ENCODE peak calls at places on chromosomes 12 and 14, in five cellular contexts. One of them, this sample, is unnamed.

GRCh38 chr12:663293-663871 is at the start of gene NINJ2:
- DNase-seq in putamen: peak
- DNase-seq in activated effector memory CD4-positive, alpha-beta T cell treated with Interleukin-2 at 50 U/mL for 16 hours: no peak
- DNase-seq in NT2/D1: no peak
- DNase-seq in right cardiac atrium: no peak
- DNase-seq in this sample: peak

GRCh38 chr12:53051881-53052412 is 2.1 kb downstream of the TNS2 start:
- DNase-seq in right cardiac atrium: peak
- DNase-seq in NT2/D1: no peak
- DNase-seq in activated effector memory CD4-positive, alpha-beta T cell treated with Interleukin-2 at 50 U/mL for 16 hours: no peak
- DNase-seq in putamen: no peak
- DNase-seq in this sample: no peak

GRCh38 chr12:122003646-122004611 is 17.8 kb upstream of the BCL7A start:
- DNase-seq in putamen: no peak
- DNase-seq in NT2/D1: no peak
- DNase-seq in activated effector memory CD4-positive, alpha-beta T cell treated with Interleukin-2 at 50 U/mL for 16 hours: no peak
- DNase-seq in right cardiac atrium: no peak
- DNase-seq in this sample: no peak

GRCh38 chr14:25274529-25274928 is 224.6 kb upstream of the STXBP6 start:
- DNase-seq in activated effector memory CD4-positive, alpha-beta T cell treated with Interleukin-2 at 50 U/mL for 16 hours: no peak
- DNase-seq in NT2/D1: no peak
- DNase-seq in right cardiac atrium: no peak
- DNase-seq in putamen: no peak
- DNase-seq in this sample: no peak

GRCh38 chr12:6345319-6346071 is 3.6 kb upstream of the TNFRSF1A start:
- DNase-seq in right cardiac atrium: no peak
- DNase-seq in activated effector memory CD4-positive, alpha-beta T cell treated with Interleukin-2 at 50 U/mL for 16 hours: no peak
- DNase-seq in putamen: no peak
- DNase-seq in NT2/D1: no peak
- DNase-seq in this sample: no peak

GRCh38 chr14:61103541-61104339 is 122.7 kb downstream of the SLC38A6 start:
- DNase-seq in putamen: no peak
- DNase-seq in activated effector memory CD4-positive, alpha-beta T cell treated with Interleukin-2 at 50 U/mL for 16 hours: no peak
- DNase-seq in NT2/D1: peak
- DNase-seq in right cardiac atrium: peak
- DNase-seq in this sample: no peak

GRCh38 chr14:71891970-71892369 is 40.3 kb upstream of the RGS6 start:
- DNase-seq in NT2/D1: peak
- DNase-seq in right cardiac atrium: no peak
- DNase-seq in putamen: no peak
- DNase-seq in activated effector memory CD4-positive, alpha-beta T cell treated with Interleukin-2 at 50 U/mL for 16 hours: no peak
- DNase-seq in this sample: no peak

GRCh38 chr14:24941719-24942118 is 108.2 kb downstream of the STXBP6 start:
- DNase-seq in putamen: no peak
- DNase-seq in right cardiac atrium: no peak
- DNase-seq in activated effector memory CD4-positive, alpha-beta T cell treated with Interleukin-2 at 50 U/mL for 16 hours: no peak
- DNase-seq in NT2/D1: no peak
- DNase-seq in this sample: no peak

GRCh38 chr12:54975272-54975671 is 9.3 kb downstream of the TESPA1 start:
- DNase-seq in activated effector memory CD4-positive, alpha-beta T cell treated with Interleukin-2 at 50 U/mL for 16 hours: no peak
- DNase-seq in right cardiac atrium: no peak
- DNase-seq in NT2/D1: no peak
- DNase-seq in putamen: peak
- DNase-seq in this sample: no peak

GRCh38 chr14:21023817-21024667 is 819 bp downstream of the NDRG2 start:
- DNase-seq in right cardiac atrium: peak
- DNase-seq in activated effector memory CD4-positive, alpha-beta T cell treated with Interleukin-2 at 50 U/mL for 16 hours: no peak
- DNase-seq in NT2/D1: no peak
- DNase-seq in putamen: no peak
- DNase-seq in this sample: no peak

GRCh38 chr14:51848120-51848519 is 12.3 kb upstream of the GNG2 start:
- DNase-seq in putamen: no peak
- DNase-seq in NT2/D1: no peak
- DNase-seq in right cardiac atrium: no peak
- DNase-seq in activated effector memory CD4-positive, alpha-beta T cell treated with Interleukin-2 at 50 U/mL for 16 hours: no peak
- DNase-seq in this sample: no peak

GRCh38 chr12:77406131-77406905 is 340.9 kb upstream of the E2F7 start:
- DNase-seq in right cardiac atrium: no peak
- DNase-seq in putamen: no peak
- DNase-seq in activated effector memory CD4-positive, alpha-beta T cell treated with Interleukin-2 at 50 U/mL for 16 hours: no peak
- DNase-seq in NT2/D1: no peak
- DNase-seq in this sample: no peak

GRCh38 chr14:55535521-55536207 is 44.3 kb upstream of the KTN1 start:
- DNase-seq in right cardiac atrium: no peak
- DNase-seq in NT2/D1: no peak
- DNase-seq in activated effector memory CD4-positive, alpha-beta T cell treated with Interleukin-2 at 50 U/mL for 16 hours: no peak
- DNase-seq in putamen: no peak
- DNase-seq in this sample: no peak

GRCh38 chr12:108938247-108938924 is 58.5 kb downstream of the DAO start:
- DNase-seq in right cardiac atrium: no peak
- DNase-seq in NT2/D1: no peak
- DNase-seq in putamen: no peak
- DNase-seq in activated effector memory CD4-positive, alpha-beta T cell treated with Interleukin-2 at 50 U/mL for 16 hours: no peak
- DNase-seq in this sample: no peak

GRCh38 chr12:47377414-47378221 is 297.9 kb upstream of the AMIGO2 start:
- DNase-seq in putamen: peak
- DNase-seq in activated effector memory CD4-positive, alpha-beta T cell treated with Interleukin-2 at 50 U/mL for 16 hours: no peak
- DNase-seq in NT2/D1: no peak
- DNase-seq in right cardiac atrium: peak
- DNase-seq in this sample: no peak

GRCh38 chr12:34598851-34599529 is 576.7 kb downstream of the ALG10 start:
- DNase-seq in activated effector memory CD4-positive, alpha-beta T cell treated with Interleukin-2 at 50 U/mL for 16 hours: no peak
- DNase-seq in right cardiac atrium: no peak
- DNase-seq in putamen: no peak
- DNase-seq in NT2/D1: no peak
- DNase-seq in this sample: peak

GRCh38 chr12:13154027-13154538 is 42.4 kb upstream of the EMP1 start:
- DNase-seq in right cardiac atrium: no peak
- DNase-seq in putamen: no peak
- DNase-seq in NT2/D1: no peak
- DNase-seq in activated effector memory CD4-positive, alpha-beta T cell treated with Interleukin-2 at 50 U/mL for 16 hours: no peak
- DNase-seq in this sample: peak

GRCh38 chr14:93105362-93105761 is 10.4 kb downstream of the ITPK1 start:
- DNase-seq in activated effector memory CD4-positive, alpha-beta T cell treated with Interleukin-2 at 50 U/mL for 16 hours: no peak
- DNase-seq in right cardiac atrium: peak
- DNase-seq in NT2/D1: no peak
- DNase-seq in putamen: no peak
- DNase-seq in this sample: no peak

GRCh38 chr12:65184176-65184857 is 14.9 kb downstream of the LEMD3 start:
- DNase-seq in activated effector memory CD4-positive, alpha-beta T cell treated with Interleukin-2 at 50 U/mL for 16 hours: no peak
- DNase-seq in NT2/D1: no peak
- DNase-seq in right cardiac atrium: no peak
- DNase-seq in putamen: no peak
- DNase-seq in this sample: no peak

GRCh38 chr14:48331421-48331820 is 656.0 kb upstream of the MDGA2 start:
- DNase-seq in putamen: no peak
- DNase-seq in right cardiac atrium: no peak
- DNase-seq in NT2/D1: no peak
- DNase-seq in activated effector memory CD4-positive, alpha-beta T cell treated with Interleukin-2 at 50 U/mL for 16 hours: no peak
- DNase-seq in this sample: no peak

GRCh38 chr12:28024231-28024995 is 51.9 kb upstream of the PTHLH start:
- DNase-seq in putamen: no peak
- DNase-seq in activated effector memory CD4-positive, alpha-beta T cell treated with Interleukin-2 at 50 U/mL for 16 hours: no peak
- DNase-seq in NT2/D1: no peak
- DNase-seq in right cardiac atrium: no peak
- DNase-seq in this sample: no peak

GRCh38 chr14:34433957-34434356 is 28.1 kb downstream of the SPTSSA start:
- DNase-seq in NT2/D1: no peak
- DNase-seq in activated effector memory CD4-positive, alpha-beta T cell treated with Interleukin-2 at 50 U/mL for 16 hours: no peak
- DNase-seq in putamen: no peak
- DNase-seq in right cardiac atrium: no peak
- DNase-seq in this sample: no peak

GRCh38 chr12:1972260-1972659 is 32.0 kb downstream of the DCP1B start:
- DNase-seq in NT2/D1: no peak
- DNase-seq in activated effector memory CD4-positive, alpha-beta T cell treated with Interleukin-2 at 50 U/mL for 16 hours: no peak
- DNase-seq in putamen: no peak
- DNase-seq in right cardiac atrium: no peak
- DNase-seq in this sample: no peak

GRCh38 chr12:27020761-27021160 is 1.6 kb upstream of the MED21 start:
- DNase-seq in right cardiac atrium: no peak
- DNase-seq in putamen: no peak
- DNase-seq in NT2/D1: no peak
- DNase-seq in activated effector memory CD4-positive, alpha-beta T cell treated with Interleukin-2 at 50 U/mL for 16 hours: no peak
- DNase-seq in this sample: no peak

GRCh38 chr14:68794130-68794855 is 1.4 kb upstream of the ZFP36L1 start:
- DNase-seq in NT2/D1: no peak
- DNase-seq in putamen: no peak
- DNase-seq in right cardiac atrium: peak
- DNase-seq in activated effector memory CD4-positive, alpha-beta T cell treated with Interleukin-2 at 50 U/mL for 16 hours: peak
- DNase-seq in this sample: peak

GRCh38 chr12:66405395-66405794 is 103.1 kb downstream of the HELB start:
- DNase-seq in putamen: no peak
- DNase-seq in NT2/D1: no peak
- DNase-seq in right cardiac atrium: no peak
- DNase-seq in activated effector memory CD4-positive, alpha-beta T cell treated with Interleukin-2 at 50 U/mL for 16 hours: no peak
- DNase-seq in this sample: no peak

GRCh38 chr14:69696633-69697557 is 70.0 kb upstream of the SRSF5 start:
- DNase-seq in putamen: no peak
- DNase-seq in activated effector memory CD4-positive, alpha-beta T cell treated with Interleukin-2 at 50 U/mL for 16 hours: no peak
- DNase-seq in right cardiac atrium: no peak
- DNase-seq in NT2/D1: no peak
- DNase-seq in this sample: no peak

GRCh38 chr14:51828017-51828797 is 32.2 kb upstream of the GNG2 start:
- DNase-seq in putamen: no peak
- DNase-seq in activated effector memory CD4-positive, alpha-beta T cell treated with Interleukin-2 at 50 U/mL for 16 hours: peak
- DNase-seq in right cardiac atrium: peak
- DNase-seq in NT2/D1: no peak
- DNase-seq in this sample: no peak

GRCh38 chr14:104878582-104878981 is 13.5 kb downstream of the CEP170B start:
- DNase-seq in activated effector memory CD4-positive, alpha-beta T cell treated with Interleukin-2 at 50 U/mL for 16 hours: no peak
- DNase-seq in right cardiac atrium: peak
- DNase-seq in NT2/D1: no peak
- DNase-seq in putamen: no peak
- DNase-seq in this sample: no peak

GRCh38 chr14:36556811-36557433 is 25.5 kb downstream of the NKX2-8 start:
- DNase-seq in putamen: peak
- DNase-seq in NT2/D1: no peak
- DNase-seq in right cardiac atrium: no peak
- DNase-seq in activated effector memory CD4-positive, alpha-beta T cell treated with Interleukin-2 at 50 U/mL for 16 hours: no peak
- DNase-seq in this sample: peak

GRCh38 chr14:94056579-94057308 is 24.3 kb downstream of the DDX24 start:
- DNase-seq in putamen: no peak
- DNase-seq in activated effector memory CD4-positive, alpha-beta T cell treated with Interleukin-2 at 50 U/mL for 16 hours: no peak
- DNase-seq in NT2/D1: no peak
- DNase-seq in right cardiac atrium: no peak
- DNase-seq in this sample: no peak

GRCh38 chr12:64221656-64222010 is 463 bp downstream of the KICS2 start:
- DNase-seq in putamen: peak
- DNase-seq in right cardiac atrium: peak
- DNase-seq in activated effector memory CD4-positive, alpha-beta T cell treated with Interleukin-2 at 50 U/mL for 16 hours: no peak
- DNase-seq in NT2/D1: peak
- DNase-seq in this sample: peak

GRCh38 chr12:126051611-126052107 is 986.4 kb downstream of the AACS start:
- DNase-seq in activated effector memory CD4-positive, alpha-beta T cell treated with Interleukin-2 at 50 U/mL for 16 hours: no peak
- DNase-seq in NT2/D1: no peak
- DNase-seq in putamen: no peak
- DNase-seq in right cardiac atrium: no peak
- DNase-seq in this sample: peak

GRCh38 chr12:132133952-132134652 is 10.0 kb downstream of the DDX51 start:
- DNase-seq in NT2/D1: no peak
- DNase-seq in right cardiac atrium: no peak
- DNase-seq in activated effector memory CD4-positive, alpha-beta T cell treated with Interleukin-2 at 50 U/mL for 16 hours: no peak
- DNase-seq in putamen: no peak
- DNase-seq in this sample: no peak

GRCh38 chr14:64440494-64440893 is 24.8 kb upstream of the AKAP5 start:
- DNase-seq in NT2/D1: no peak
- DNase-seq in right cardiac atrium: no peak
- DNase-seq in putamen: no peak
- DNase-seq in activated effector memory CD4-positive, alpha-beta T cell treated with Interleukin-2 at 50 U/mL for 16 hours: no peak
- DNase-seq in this sample: no peak